ENCODE peak calls at places on chromosomes 4 and X, in ten cellular contexts. One of them, this sample, is unnamed. For H3K27me3, the result is how much of the 10 kb centered on the place peaks cover.

GRCh38 chr4:174503079-174503724 is 19.1 kb downstream of the HPGD start:
- DNase-seq in RWPE2: no peak
- DNase-seq in ascending aorta: no peak
- DNase-seq in upper lobe of right lung: no peak
- DNase-seq in breast epithelium: no peak
- DNase-seq in cardiac muscle cell: no peak
- DNase-seq in hepatocyte: no peak
- DNase-seq in IMR-90: no peak
- DNase-seq in transverse colon: peak
- DNase-seq in body of pancreas: no peak
- DNase-seq in this sample: peak

GRCh38 chr4:108991929-108992328 is 229.1 kb upstream of the ETNPPL start:
- DNase-seq in breast epithelium: no peak
- DNase-seq in RWPE2: no peak
- DNase-seq in upper lobe of right lung: no peak
- DNase-seq in IMR-90: peak
- DNase-seq in ascending aorta: no peak
- DNase-seq in transverse colon: no peak
- DNase-seq in hepatocyte: no peak
- DNase-seq in body of pancreas: no peak
- DNase-seq in cardiac muscle cell: peak
- DNase-seq in this sample: no peak

GRCh38 chr4:144300616-144301015 is 160.1 kb upstream of the GYPA start:
- DNase-seq in body of pancreas: no peak
- DNase-seq in cardiac muscle cell: no peak
- DNase-seq in upper lobe of right lung: no peak
- DNase-seq in ascending aorta: no peak
- DNase-seq in IMR-90: no peak
- DNase-seq in transverse colon: no peak
- DNase-seq in hepatocyte: no peak
- DNase-seq in RWPE2: no peak
- DNase-seq in breast epithelium: no peak
- DNase-seq in this sample: no peak

GRCh38 chr4:65623509-65623908 is 46.8 kb downstream of the EPHA5 start:
- DNase-seq in transverse colon: no peak
- DNase-seq in ascending aorta: no peak
- DNase-seq in body of pancreas: no peak
- DNase-seq in RWPE2: no peak
- DNase-seq in hepatocyte: no peak
- DNase-seq in IMR-90: peak
- DNase-seq in cardiac muscle cell: peak
- DNase-seq in upper lobe of right lung: no peak
- DNase-seq in breast epithelium: no peak
- DNase-seq in this sample: no peak

GRCh38 chr4:55468724-55469123 is 73.0 kb downstream of the TMEM165 start:
- DNase-seq in IMR-90: peak
- DNase-seq in hepatocyte: no peak
- DNase-seq in ascending aorta: no peak
- DNase-seq in upper lobe of right lung: no peak
- DNase-seq in transverse colon: no peak
- DNase-seq in breast epithelium: no peak
- DNase-seq in RWPE2: no peak
- DNase-seq in cardiac muscle cell: peak
- DNase-seq in body of pancreas: no peak
- DNase-seq in this sample: no peak

GRCh38 chr4:181685461-181685860 is 557.7 kb upstream of the TENM3 start:
- DNase-seq in IMR-90: peak
- DNase-seq in breast epithelium: no peak
- DNase-seq in cardiac muscle cell: no peak
- DNase-seq in body of pancreas: no peak
- DNase-seq in ascending aorta: no peak
- DNase-seq in upper lobe of right lung: no peak
- DNase-seq in transverse colon: no peak
- DNase-seq in hepatocyte: no peak
- DNase-seq in RWPE2: no peak
- DNase-seq in this sample: no peak

GRCh38 chrX:29225670-29226069 is 638.4 kb downstream of the IL1RAPL1 start:
- DNase-seq in breast epithelium: no peak
- DNase-seq in cardiac muscle cell: no peak
- DNase-seq in upper lobe of right lung: no peak
- DNase-seq in IMR-90: no peak
- DNase-seq in transverse colon: no peak
- DNase-seq in body of pancreas: no peak
- DNase-seq in hepatocyte: no peak
- DNase-seq in ascending aorta: no peak
- DNase-seq in RWPE2: no peak
- DNase-seq in this sample: no peak

GRCh38 chrX:131614241-131614640 is 70.4 kb downstream of the OR13H1 start:
- DNase-seq in RWPE2: no peak
- DNase-seq in IMR-90: no peak
- DNase-seq in upper lobe of right lung: no peak
- DNase-seq in breast epithelium: no peak
- DNase-seq in body of pancreas: no peak
- DNase-seq in hepatocyte: no peak
- DNase-seq in transverse colon: no peak
- DNase-seq in cardiac muscle cell: no peak
- DNase-seq in ascending aorta: no peak
- DNase-seq in this sample: no peak

GRCh38 chrX:43735957-43736356 is 79.9 kb downstream of the MAOA start:
- DNase-seq in IMR-90: no peak
- DNase-seq in upper lobe of right lung: no peak
- DNase-seq in RWPE2: no peak
- DNase-seq in transverse colon: no peak
- DNase-seq in cardiac muscle cell: no peak
- DNase-seq in body of pancreas: no peak
- DNase-seq in ascending aorta: no peak
- DNase-seq in breast epithelium: no peak
- DNase-seq in hepatocyte: no peak
- DNase-seq in this sample: no peak

GRCh38 chr4:52545099-52546069 is 113.7 kb downstream of the USP46 start:
- DNase-seq in cardiac muscle cell: peak
- DNase-seq in hepatocyte: peak
- DNase-seq in upper lobe of right lung: peak
- DNase-seq in breast epithelium: peak
- DNase-seq in body of pancreas: peak
- DNase-seq in ascending aorta: no peak
- DNase-seq in transverse colon: peak
- DNase-seq in RWPE2: no peak
- DNase-seq in IMR-90: peak
- DNase-seq in this sample: peak

GRCh38 chrX:154799554-154800348 is 5.5 kb downstream of the MPP1 start:
- DNase-seq in upper lobe of right lung: no peak
- DNase-seq in hepatocyte: peak
- DNase-seq in IMR-90: peak
- DNase-seq in ascending aorta: no peak
- DNase-seq in RWPE2: no peak
- DNase-seq in transverse colon: peak
- DNase-seq in cardiac muscle cell: peak
- DNase-seq in breast epithelium: no peak
- DNase-seq in body of pancreas: peak
- DNase-seq in this sample: no peak

GRCh38 chrX:65985922-65986588 is 53.8 kb downstream of the VSIG4 start:
- DNase-seq in breast epithelium: no peak
- DNase-seq in upper lobe of right lung: no peak
- DNase-seq in hepatocyte: peak
- DNase-seq in RWPE2: no peak
- DNase-seq in IMR-90: peak
- DNase-seq in ascending aorta: no peak
- DNase-seq in transverse colon: peak
- DNase-seq in body of pancreas: peak
- DNase-seq in cardiac muscle cell: peak
- DNase-seq in this sample: peak

DNA sequence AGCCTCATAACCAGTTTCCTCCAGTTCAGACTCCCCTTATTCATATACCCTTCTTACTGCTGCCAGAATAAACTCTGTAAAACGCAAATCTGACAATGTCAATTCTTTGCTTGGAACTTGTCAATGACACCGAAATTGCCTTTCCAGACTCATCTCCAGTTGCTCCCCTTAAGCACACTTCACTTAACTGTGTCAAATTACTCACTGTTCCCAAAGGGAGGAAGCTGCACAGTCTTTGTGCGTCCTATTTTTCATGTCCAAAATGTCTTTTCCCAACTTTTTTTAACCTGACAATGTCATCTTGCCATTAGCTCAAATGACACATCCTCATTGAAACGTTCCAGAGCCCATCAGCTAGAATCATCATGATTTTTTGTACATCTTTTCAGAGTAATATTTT is 867.3 kb downstream of the RPA4 start:
- DNase-seq in ascending aorta: no peak
- DNase-seq in RWPE2: no peak
- DNase-seq in cardiac muscle cell: no peak
- DNase-seq in IMR-90: no peak
- DNase-seq in hepatocyte: no peak
- DNase-seq in breast epithelium: no peak
- DNase-seq in transverse colon: no peak
- DNase-seq in upper lobe of right lung: no peak
- DNase-seq in body of pancreas: no peak
- DNase-seq in this sample: no peak
- H3K27me3 ChIP-seq in ascending aorta: under half
- H3K27me3 ChIP-seq in RWPE2: under half
- H3K27me3 ChIP-seq in cardiac muscle cell: under half
- H3K27me3 ChIP-seq in IMR-90: under half
- H3K27me3 ChIP-seq in hepatocyte: under half
- H3K27me3 ChIP-seq in breast epithelium: under half
- H3K27me3 ChIP-seq in transverse colon: under half
- H3K27me3 ChIP-seq in upper lobe of right lung: under half
- H3K27me3 ChIP-seq in body of pancreas: under half
- H3K27me3 ChIP-seq in this sample: under half

GRCh38 chr4:105304085-105304484 is 157.4 kb downstream of the TET2 start:
- DNase-seq in RWPE2: no peak
- DNase-seq in transverse colon: no peak
- DNase-seq in cardiac muscle cell: no peak
- DNase-seq in hepatocyte: no peak
- DNase-seq in IMR-90: no peak
- DNase-seq in breast epithelium: no peak
- DNase-seq in body of pancreas: no peak
- DNase-seq in ascending aorta: no peak
- DNase-seq in upper lobe of right lung: no peak
- DNase-seq in this sample: no peak
- TF ChIP-seq CTCF in RWPE2: no peak
- TF ChIP-seq CTCF in transverse colon: no peak
- TF ChIP-seq CTCF in cardiac muscle cell: no peak
- TF ChIP-seq CTCF in hepatocyte: no peak
- TF ChIP-seq CTCF in IMR-90: no peak
- TF ChIP-seq CTCF in breast epithelium: no peak
- TF ChIP-seq CTCF in body of pancreas: no peak
- TF ChIP-seq CTCF in ascending aorta: no peak
- TF ChIP-seq CTCF in upper lobe of right lung: no peak
- TF ChIP-seq CTCF in this sample: no peak

GRCh38 chrX:67104982-67105757 is 438.7 kb upstream of the AR start:
- DNase-seq in RWPE2: no peak
- DNase-seq in ascending aorta: no peak
- DNase-seq in breast epithelium: no peak
- DNase-seq in transverse colon: no peak
- DNase-seq in upper lobe of right lung: no peak
- DNase-seq in IMR-90: no peak
- DNase-seq in hepatocyte: no peak
- DNase-seq in body of pancreas: no peak
- DNase-seq in cardiac muscle cell: no peak
- DNase-seq in this sample: no peak
- H3K27me3 ChIP-seq in RWPE2: under half
- H3K27me3 ChIP-seq in ascending aorta: under half
- H3K27me3 ChIP-seq in breast epithelium: under half
- H3K27me3 ChIP-seq in transverse colon: under half
- H3K27me3 ChIP-seq in upper lobe of right lung: under half
- H3K27me3 ChIP-seq in IMR-90: under half
- H3K27me3 ChIP-seq in hepatocyte: under half
- H3K27me3 ChIP-seq in body of pancreas: under half
- H3K27me3 ChIP-seq in cardiac muscle cell: under half
- H3K27me3 ChIP-seq in this sample: under half

GRCh38 chr4:171432536-171432935 is 380.7 kb upstream of the GALNTL6 start:
- DNase-seq in RWPE2: no peak
- DNase-seq in transverse colon: no peak
- DNase-seq in IMR-90: no peak
- DNase-seq in hepatocyte: no peak
- DNase-seq in body of pancreas: no peak
- DNase-seq in breast epithelium: no peak
- DNase-seq in ascending aorta: no peak
- DNase-seq in cardiac muscle cell: no peak
- DNase-seq in upper lobe of right lung: no peak
- DNase-seq in this sample: no peak

GRCh38 chr4:171430495-171430894 is 382.7 kb upstream of the GALNTL6 start:
- DNase-seq in body of pancreas: no peak
- DNase-seq in RWPE2: no peak
- DNase-seq in hepatocyte: no peak
- DNase-seq in ascending aorta: no peak
- DNase-seq in IMR-90: no peak
- DNase-seq in cardiac muscle cell: no peak
- DNase-seq in breast epithelium: no peak
- DNase-seq in transverse colon: no peak
- DNase-seq in upper lobe of right lung: no peak
- DNase-seq in this sample: no peak

GRCh38 chr4:171433674-171434073 is 379.5 kb upstream of the GALNTL6 start:
- DNase-seq in breast epithelium: no peak
- DNase-seq in IMR-90: no peak
- DNase-seq in body of pancreas: no peak
- DNase-seq in upper lobe of right lung: no peak
- DNase-seq in RWPE2: no peak
- DNase-seq in ascending aorta: no peak
- DNase-seq in transverse colon: no peak
- DNase-seq in cardiac muscle cell: no peak
- DNase-seq in hepatocyte: no peak
- DNase-seq in this sample: no peak
- TF ChIP-seq CTCF in breast epithelium: no peak
- TF ChIP-seq CTCF in IMR-90: no peak
- TF ChIP-seq CTCF in body of pancreas: no peak
- TF ChIP-seq CTCF in upper lobe of right lung: no peak
- TF ChIP-seq CTCF in RWPE2: no peak
- TF ChIP-seq CTCF in ascending aorta: no peak
- TF ChIP-seq CTCF in transverse colon: no peak
- TF ChIP-seq CTCF in cardiac muscle cell: no peak
- TF ChIP-seq CTCF in hepatocyte: no peak
- TF ChIP-seq CTCF in this sample: no peak

DNA sequence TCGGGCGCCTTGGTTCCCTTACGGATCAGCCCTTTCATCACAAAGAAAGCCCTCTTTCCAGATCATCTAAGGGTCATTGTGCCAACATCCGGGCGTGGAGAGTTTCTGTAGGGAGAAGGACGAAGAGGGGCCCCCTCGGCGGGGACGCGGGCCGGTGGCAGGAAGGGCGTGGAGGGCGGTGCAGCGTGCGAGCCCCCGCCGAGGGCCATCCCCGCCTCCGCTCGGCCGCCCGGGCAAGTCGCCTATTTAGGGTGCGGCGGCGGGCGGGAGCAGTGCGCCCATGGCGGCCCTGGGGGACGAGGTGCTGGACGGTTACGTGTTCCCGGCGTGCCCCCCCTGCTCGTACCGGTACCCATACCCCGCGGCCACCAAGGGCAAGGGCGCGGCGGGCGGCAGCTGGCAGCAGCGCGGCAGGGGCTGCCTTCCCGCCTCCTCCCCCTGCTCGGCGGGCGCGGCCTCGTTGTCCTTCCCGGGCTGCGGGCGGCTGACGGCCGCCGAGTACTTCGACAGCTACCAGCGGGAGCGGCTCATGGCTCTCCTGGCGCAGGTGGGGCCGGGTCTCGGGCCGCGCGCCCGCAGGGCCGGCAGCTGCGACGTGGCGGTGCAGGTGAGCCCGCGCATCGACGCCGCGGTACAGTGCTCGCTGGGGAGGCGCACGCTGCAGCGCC is at the start of gene ZAR1:
- DNase-seq in RWPE2: no peak
- DNase-seq in upper lobe of right lung: peak
- DNase-seq in IMR-90: no peak
- DNase-seq in ascending aorta: no peak
- DNase-seq in breast epithelium: no peak
- DNase-seq in cardiac muscle cell: no peak
- DNase-seq in hepatocyte: peak
- DNase-seq in transverse colon: no peak
- DNase-seq in body of pancreas: no peak
- DNase-seq in this sample: no peak
- H3K27me3 ChIP-seq in RWPE2: under half
- H3K27me3 ChIP-seq in upper lobe of right lung: half or more
- H3K27me3 ChIP-seq in IMR-90: half or more
- H3K27me3 ChIP-seq in ascending aorta: under half
- H3K27me3 ChIP-seq in breast epithelium: under half
- H3K27me3 ChIP-seq in cardiac muscle cell: half or more
- H3K27me3 ChIP-seq in hepatocyte: half or more
- H3K27me3 ChIP-seq in transverse colon: half or more
- H3K27me3 ChIP-seq in body of pancreas: under half
- H3K27me3 ChIP-seq in this sample: under half

This sample was measured in HL-60.